ENCODE peak calls at places on chromosome 2, in ten cellular contexts. N, C, M, W, P, J, L, R, K and Q are unnamed samples.

GRCh38 chr2:29162204-29162928 is 47.2 kb downstream of the CLIP4 start:
- DNase-seq in N (no peak), C (no peak), M (no peak), W (no peak), P (no peak), J (no peak), L (no peak), R (no peak), K (no peak), Q (no peak)

GRCh38 chr2:20421988-20422678 is 24.7 kb upstream of the RHOB start:
- DNase-seq in N (peak; percentile 80), C (peak; percentile 97), M (no peak), W (no peak), P (no peak), J (no peak), L (peak; percentile 96), R (peak; percentile 88), K (peak; percentile 95), Q (no peak)

GRCh38 chr2:98917031-98917459 is 19.0 kb downstream of the CRACDL start:
- DNase-seq in N (no peak), C (peak; percentile 93), M (no peak), W (no peak), P (no peak), J (no peak), L (peak; percentile 84), R (peak; percentile 82), K (peak; percentile 94), Q (no peak)

GRCh38 chr2:212421571-212422334 is 116.8 kb downstream of the ERBB4 start:
- DNase-seq in N (no peak), C (peak; percentile 81), M (no peak), W (no peak), P (no peak), J (no peak), L (peak; percentile 39), R (peak; percentile 76), K (peak; percentile 87), Q (no peak)

GRCh38 chr2:15302154-15302553 is 259.0 kb downstream of the NBAS start:
- DNase-seq in N (no peak), C (peak; percentile 25), M (no peak), W (no peak), P (no peak), J (no peak), L (peak; percentile 62), R (peak; percentile 6), K (peak; percentile 68), Q (no peak)

GRCh38 chr2:240622631-240623235 is 2.5 kb upstream of the GPR35 start:
- DNase-seq in N (peak; percentile 48), C (no peak), M (no peak), W (no peak), P (no peak), J (no peak), L (no peak), R (no peak), K (no peak), Q (no peak)

GRCh38 chr2:238720232-238720672 is 127.6 kb upstream of the TWIST2 start:
- DNase-seq in N (peak; percentile 56), C (peak; percentile 65), M (peak; percentile 61), W (peak; percentile 42), P (peak; percentile 47), J (peak; percentile 52), L (peak; percentile 54), R (peak; percentile 53), K (peak; percentile 51), Q (peak; percentile 35)

GRCh38 chr2:130824492-130825061 is 12.1 kb upstream of the ARHGEF4 start:
- DNase-seq in N (no peak), C (peak; percentile 85), M (no peak), W (peak; percentile 62), P (peak; percentile 47), J (no peak), L (peak; percentile 56), R (peak; percentile 95), K (peak; percentile 83), Q (no peak)